ENCODE peak calls at places on chromosomes 5 and 9, in nine cellular contexts. One of them, this sample, is unnamed.

GRCh38 chr5:73638344-73639095 is 12.5 kb downstream of the ARHGEF28 start:
- DNase-seq in astrocyte: peak; percentile 80
- DNase-seq in epithelial cell of esophagus: peak; percentile 71
- DNase-seq in gastrocnemius medialis: no peak
- DNase-seq in fibroblast of villous mesenchyme: peak; percentile 57
- DNase-seq in bronchial epithelial cell: peak; percentile 86
- DNase-seq in cardiac muscle cell: peak; percentile 79
- DNase-seq in PC-3: peak; percentile 85
- DNase-seq in heart right ventricle: no peak
- DNase-seq in this sample: no peak

GRCh38 chr5:128681096-128681495 is 143.1 kb upstream of the FBN2 start:
- DNase-seq in heart right ventricle: no peak
- DNase-seq in bronchial epithelial cell: no peak
- DNase-seq in PC-3: no peak
- DNase-seq in cardiac muscle cell: peak; percentile 53
- DNase-seq in fibroblast of villous mesenchyme: no peak
- DNase-seq in epithelial cell of esophagus: no peak
- DNase-seq in gastrocnemius medialis: no peak
- DNase-seq in astrocyte: peak; percentile 18
- DNase-seq in this sample: no peak

GRCh38 chr9:75039006-75039405 is 10.9 kb upstream of the CARNMT1 start:
- DNase-seq in epithelial cell of esophagus: peak; percentile 25
- DNase-seq in fibroblast of villous mesenchyme: peak; percentile 83
- DNase-seq in heart right ventricle: no peak
- DNase-seq in bronchial epithelial cell: peak; percentile 22
- DNase-seq in cardiac muscle cell: peak; percentile 64
- DNase-seq in astrocyte: peak; percentile 80
- DNase-seq in gastrocnemius medialis: no peak
- DNase-seq in PC-3: peak; percentile 39
- DNase-seq in this sample: peak; percentile 89

GRCh38 chr9:21252727-21253547 is 13.1 kb upstream of the IFNA14 start:
- DNase-seq in PC-3: peak; percentile 44
- DNase-seq in gastrocnemius medialis: peak; percentile 23
- DNase-seq in astrocyte: peak; percentile 16
- DNase-seq in fibroblast of villous mesenchyme: peak; percentile 26
- DNase-seq in bronchial epithelial cell: peak; percentile 40
- DNase-seq in heart right ventricle: no peak
- DNase-seq in cardiac muscle cell: peak; percentile 57
- DNase-seq in epithelial cell of esophagus: peak; percentile 45
- DNase-seq in this sample: no peak

GRCh38 chr5:142697846-142698245 is 12.0 kb upstream of the FGF1 start:
- DNase-seq in bronchial epithelial cell: no peak
- DNase-seq in gastrocnemius medialis: peak; percentile 63
- DNase-seq in heart right ventricle: peak; percentile 45
- DNase-seq in PC-3: peak; percentile 49
- DNase-seq in epithelial cell of esophagus: no peak
- DNase-seq in astrocyte: peak; percentile 31
- DNase-seq in cardiac muscle cell: peak; percentile 49
- DNase-seq in fibroblast of villous mesenchyme: peak; percentile 27
- DNase-seq in this sample: no peak

GRCh38 chr9:134882204-134882785 is 1.7 kb downstream of the FCN2 start:
- DNase-seq in astrocyte: no peak
- DNase-seq in epithelial cell of esophagus: no peak
- DNase-seq in gastrocnemius medialis: no peak
- DNase-seq in PC-3: no peak
- DNase-seq in heart right ventricle: no peak
- DNase-seq in cardiac muscle cell: no peak
- DNase-seq in bronchial epithelial cell: no peak
- DNase-seq in fibroblast of villous mesenchyme: no peak
- DNase-seq in this sample: no peak

GRCh38 chr5:34410411-34411139 is 245.6 kb upstream of the RAI14 start:
- DNase-seq in cardiac muscle cell: peak; percentile 14
- DNase-seq in astrocyte: peak; percentile 75
- DNase-seq in bronchial epithelial cell: peak; percentile 11
- DNase-seq in heart right ventricle: no peak
- DNase-seq in PC-3: peak; percentile 42
- DNase-seq in epithelial cell of esophagus: peak; percentile 3
- DNase-seq in fibroblast of villous mesenchyme: no peak
- DNase-seq in gastrocnemius medialis: no peak
- DNase-seq in this sample: peak; percentile 35

GRCh38 chr5:73412597-73412988 is 36.0 kb downstream of the FOXD1 start:
- DNase-seq in bronchial epithelial cell: peak; percentile 98
- DNase-seq in epithelial cell of esophagus: peak; percentile 82
- DNase-seq in PC-3: peak; percentile 69
- DNase-seq in heart right ventricle: no peak
- DNase-seq in fibroblast of villous mesenchyme: no peak
- DNase-seq in astrocyte: peak; percentile 94
- DNase-seq in gastrocnemius medialis: no peak
- DNase-seq in cardiac muscle cell: no peak
- DNase-seq in this sample: no peak

GRCh38 chr5:125370486-125370885 is 624.0 kb upstream of the ZNF608 start:
- DNase-seq in gastrocnemius medialis: no peak
- DNase-seq in heart right ventricle: no peak
- DNase-seq in astrocyte: no peak
- DNase-seq in bronchial epithelial cell: no peak
- DNase-seq in fibroblast of villous mesenchyme: no peak
- DNase-seq in epithelial cell of esophagus: no peak
- DNase-seq in PC-3: no peak
- DNase-seq in cardiac muscle cell: no peak
- DNase-seq in this sample: no peak

GRCh38 chr5:89181546-89181945 is 298.6 kb upstream of the MEF2C start:
- DNase-seq in PC-3: no peak
- DNase-seq in gastrocnemius medialis: no peak
- DNase-seq in cardiac muscle cell: no peak
- DNase-seq in fibroblast of villous mesenchyme: no peak
- DNase-seq in astrocyte: no peak
- DNase-seq in bronchial epithelial cell: peak; percentile 83
- DNase-seq in epithelial cell of esophagus: peak; percentile 83
- DNase-seq in heart right ventricle: no peak
- DNase-seq in this sample: no peak

GRCh38 chr9:114017741-114018715 is 60.1 kb downstream of the AMBP start:
- DNase-seq in gastrocnemius medialis: no peak
- DNase-seq in heart right ventricle: no peak
- DNase-seq in fibroblast of villous mesenchyme: no peak
- DNase-seq in cardiac muscle cell: no peak
- DNase-seq in bronchial epithelial cell: no peak
- DNase-seq in epithelial cell of esophagus: no peak
- DNase-seq in PC-3: no peak
- DNase-seq in astrocyte: no peak
- DNase-seq in this sample: no peak

GRCh38 chr9:111902396-111903147 is 6.0 kb downstream of the UGCG start:
- DNase-seq in bronchial epithelial cell: peak; percentile 72
- DNase-seq in PC-3: no peak
- DNase-seq in astrocyte: peak; percentile 81
- DNase-seq in heart right ventricle: no peak
- DNase-seq in epithelial cell of esophagus: peak; percentile 52
- DNase-seq in cardiac muscle cell: peak; percentile 71
- DNase-seq in gastrocnemius medialis: no peak
- DNase-seq in fibroblast of villous mesenchyme: peak; percentile 53
- DNase-seq in this sample: no peak

GRCh38 chr5:1134478-1134877 is 22.6 kb upstream of the SLC12A7 start:
- DNase-seq in PC-3: peak; percentile 7
- DNase-seq in epithelial cell of esophagus: no peak
- DNase-seq in bronchial epithelial cell: no peak
- DNase-seq in astrocyte: no peak
- DNase-seq in fibroblast of villous mesenchyme: no peak
- DNase-seq in cardiac muscle cell: no peak
- DNase-seq in gastrocnemius medialis: no peak
- DNase-seq in heart right ventricle: peak; percentile 4
- DNase-seq in this sample: no peak

GRCh38 chr9:98879958-98880300 is 63.8 kb upstream of the COL15A1 start:
- DNase-seq in epithelial cell of esophagus: no peak
- DNase-seq in heart right ventricle: peak; percentile 50
- DNase-seq in cardiac muscle cell: peak; percentile 46
- DNase-seq in astrocyte: no peak
- DNase-seq in fibroblast of villous mesenchyme: no peak
- DNase-seq in bronchial epithelial cell: no peak
- DNase-seq in PC-3: no peak
- DNase-seq in gastrocnemius medialis: no peak
- DNase-seq in this sample: no peak

GRCh38 chr5:116650544-116650943 is 75.9 kb upstream of the SEMA6A start:
- DNase-seq in gastrocnemius medialis: peak; percentile 20
- DNase-seq in heart right ventricle: no peak
- DNase-seq in bronchial epithelial cell: no peak
- DNase-seq in epithelial cell of esophagus: no peak
- DNase-seq in astrocyte: no peak
- DNase-seq in cardiac muscle cell: no peak
- DNase-seq in PC-3: no peak
- DNase-seq in fibroblast of villous mesenchyme: no peak
- DNase-seq in this sample: no peak

GRCh38 chr5:134738963-134739661 is 764 bp downstream of the CAMLG start:
- DNase-seq in heart right ventricle: no peak
- DNase-seq in astrocyte: peak; percentile 44
- DNase-seq in gastrocnemius medialis: no peak
- DNase-seq in bronchial epithelial cell: peak; percentile 68
- DNase-seq in fibroblast of villous mesenchyme: peak; percentile 54
- DNase-seq in cardiac muscle cell: peak; percentile 47
- DNase-seq in PC-3: peak; percentile 40
- DNase-seq in epithelial cell of esophagus: peak; percentile 62
- DNase-seq in this sample: no peak

GRCh38 chr5:8628521-8628920 is 759.6 kb downstream of the MTRR start:
- DNase-seq in fibroblast of villous mesenchyme: no peak
- DNase-seq in heart right ventricle: no peak
- DNase-seq in bronchial epithelial cell: peak; percentile 13
- DNase-seq in PC-3: no peak
- DNase-seq in cardiac muscle cell: no peak
- DNase-seq in epithelial cell of esophagus: peak; percentile 52
- DNase-seq in gastrocnemius medialis: no peak
- DNase-seq in astrocyte: no peak
- DNase-seq in this sample: no peak

GRCh38 chr9:135589596-135590485 is 28.3 kb downstream of the PAEP start:
- DNase-seq in gastrocnemius medialis: no peak
- DNase-seq in cardiac muscle cell: no peak
- DNase-seq in heart right ventricle: no peak
- DNase-seq in PC-3: no peak
- DNase-seq in fibroblast of villous mesenchyme: no peak
- DNase-seq in epithelial cell of esophagus: no peak
- DNase-seq in astrocyte: no peak
- DNase-seq in bronchial epithelial cell: no peak
- DNase-seq in this sample: no peak

GRCh38 chr9:128899566-128900322 is 17.8 kb downstream of the LRRC8A start:
- DNase-seq in astrocyte: no peak
- DNase-seq in cardiac muscle cell: no peak
- DNase-seq in gastrocnemius medialis: no peak
- DNase-seq in epithelial cell of esophagus: peak; percentile 78
- DNase-seq in fibroblast of villous mesenchyme: no peak
- DNase-seq in bronchial epithelial cell: peak; percentile 57
- DNase-seq in heart right ventricle: no peak
- DNase-seq in PC-3: peak; percentile 41
- DNase-seq in this sample: no peak

GRCh38 chr5:15995206-15996052 is 184.2 kb downstream of the MARCHF11 start:
- DNase-seq in epithelial cell of esophagus: peak; percentile 64
- DNase-seq in fibroblast of villous mesenchyme: peak; percentile 47
- DNase-seq in astrocyte: peak; percentile 21
- DNase-seq in cardiac muscle cell: peak; percentile 64
- DNase-seq in PC-3: peak; percentile 68
- DNase-seq in heart right ventricle: no peak
- DNase-seq in bronchial epithelial cell: peak; percentile 66
- DNase-seq in gastrocnemius medialis: no peak
- DNase-seq in this sample: no peak

DNA sequence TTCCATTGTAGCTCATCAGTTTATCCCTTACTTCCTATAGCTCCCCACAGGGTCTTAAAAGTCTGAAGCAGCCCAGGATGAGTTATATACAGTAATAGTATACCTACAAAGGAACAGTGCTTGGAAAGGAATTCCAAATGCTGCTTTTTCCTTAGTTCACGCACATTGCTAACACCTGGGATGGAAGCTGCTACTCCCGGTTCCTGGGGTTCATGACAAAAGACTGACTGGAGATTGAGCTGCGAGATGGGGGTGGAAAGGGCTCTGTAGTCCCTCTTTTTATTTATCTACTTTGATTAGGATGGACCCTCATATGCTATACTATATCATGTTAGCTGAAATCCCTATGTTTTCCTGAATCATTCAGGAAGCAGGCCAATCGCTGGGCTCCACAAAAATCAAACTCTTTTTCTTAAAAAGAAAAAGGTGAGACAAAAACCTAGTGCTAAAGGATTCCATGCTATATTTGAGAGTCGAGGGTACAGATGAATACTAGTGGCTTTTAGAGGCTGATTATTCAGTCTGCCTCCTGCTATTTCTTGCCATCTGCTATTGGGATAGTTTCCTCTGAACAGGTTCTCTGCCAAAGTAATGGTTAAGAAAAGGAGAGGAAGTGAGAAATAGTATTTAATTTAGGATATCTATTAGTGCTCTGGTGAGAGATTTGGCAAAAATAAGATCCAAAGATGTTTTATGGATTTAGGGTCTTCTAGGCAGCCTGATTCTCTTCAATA is 81.2 kb downstream of the MRPS27 start:
- DNase-seq in cardiac muscle cell: no peak
- DNase-seq in PC-3: no peak
- DNase-seq in heart right ventricle: no peak
- DNase-seq in bronchial epithelial cell: no peak
- DNase-seq in gastrocnemius medialis: no peak
- DNase-seq in fibroblast of villous mesenchyme: no peak
- DNase-seq in epithelial cell of esophagus: no peak
- DNase-seq in astrocyte: no peak
- DNase-seq in this sample: no peak
- H3K4me3 ChIP-seq in cardiac muscle cell: no peak overlapping the region
- H3K4me3 ChIP-seq in PC-3: no peak overlapping the region
- H3K4me3 ChIP-seq in heart right ventricle: no peak overlapping the region
- H3K4me3 ChIP-seq in bronchial epithelial cell: no peak overlapping the region
- H3K4me3 ChIP-seq in gastrocnemius medialis: no peak overlapping the region
- H3K4me3 ChIP-seq in fibroblast of villous mesenchyme: no peak overlapping the region
- H3K4me3 ChIP-seq in epithelial cell of esophagus: no peak overlapping the region
- H3K4me3 ChIP-seq in astrocyte: no peak overlapping the region
- H3K4me3 ChIP-seq in this sample: no peak overlapping the region

GRCh38 chr9:86974421-86974820 is 27.1 kb upstream of the GAS1 start:
- DNase-seq in bronchial epithelial cell: no peak
- DNase-seq in fibroblast of villous mesenchyme: no peak
- DNase-seq in PC-3: no peak
- DNase-seq in astrocyte: no peak
- DNase-seq in heart right ventricle: no peak
- DNase-seq in gastrocnemius medialis: no peak
- DNase-seq in cardiac muscle cell: no peak
- DNase-seq in epithelial cell of esophagus: no peak
- DNase-seq in this sample: no peak
- TF ChIP-seq CTCF in bronchial epithelial cell: no peak
- TF ChIP-seq CTCF in fibroblast of villous mesenchyme: peak; percentile 7
- TF ChIP-seq CTCF in PC-3: no peak
- TF ChIP-seq CTCF in astrocyte: no peak
- TF ChIP-seq CTCF in heart right ventricle: no peak
- TF ChIP-seq CTCF in gastrocnemius medialis: no peak
- TF ChIP-seq CTCF in cardiac muscle cell: no peak
- TF ChIP-seq CTCF in epithelial cell of esophagus: no peak
- TF ChIP-seq CTCF in this sample: no peak

GRCh38 chr5:112734597-112734996 is 3.1 kb upstream of the APC start:
- DNase-seq in epithelial cell of esophagus: no peak
- DNase-seq in gastrocnemius medialis: no peak
- DNase-seq in astrocyte: no peak
- DNase-seq in bronchial epithelial cell: no peak
- DNase-seq in heart right ventricle: no peak
- DNase-seq in fibroblast of villous mesenchyme: no peak
- DNase-seq in cardiac muscle cell: no peak
- DNase-seq in PC-3: no peak
- DNase-seq in this sample: no peak
- H3K4me3 ChIP-seq in epithelial cell of esophagus: no peak overlapping the region
- H3K4me3 ChIP-seq in gastrocnemius medialis: no peak overlapping the region
- H3K4me3 ChIP-seq in astrocyte: no peak overlapping the region
- H3K4me3 ChIP-seq in bronchial epithelial cell: no peak overlapping the region
- H3K4me3 ChIP-seq in heart right ventricle: no peak overlapping the region
- H3K4me3 ChIP-seq in fibroblast of villous mesenchyme: no peak overlapping the region
- H3K4me3 ChIP-seq in cardiac muscle cell: no peak overlapping the region
- H3K4me3 ChIP-seq in PC-3: no peak overlapping the region
- H3K4me3 ChIP-seq in this sample: no peak overlapping the region

GRCh38 chr5:139670369-139671095 is 22.4 kb downstream of the CXXC5 start:
- DNase-seq in bronchial epithelial cell: peak; percentile 31
- DNase-seq in fibroblast of villous mesenchyme: no peak
- DNase-seq in astrocyte: peak; percentile 68
- DNase-seq in heart right ventricle: no peak
- DNase-seq in PC-3: no peak
- DNase-seq in epithelial cell of esophagus: peak; percentile 31
- DNase-seq in cardiac muscle cell: no peak
- DNase-seq in gastrocnemius medialis: peak; percentile 36
- DNase-seq in this sample: no peak
- TF ChIP-seq CTCF in bronchial epithelial cell: peak; percentile 52
- TF ChIP-seq CTCF in fibroblast of villous mesenchyme: peak; percentile 37
- TF ChIP-seq CTCF in astrocyte: peak; percentile 36
- TF ChIP-seq CTCF in heart right ventricle: peak; percentile 39
- TF ChIP-seq CTCF in PC-3: peak; percentile 53
- TF ChIP-seq CTCF in epithelial cell of esophagus: peak; percentile 34
- TF ChIP-seq CTCF in cardiac muscle cell: peak; percentile 47
- TF ChIP-seq CTCF in gastrocnemius medialis: peak; percentile 12
- TF ChIP-seq CTCF in this sample: peak; percentile 11